ENCODE peak calls at places on chromosomes 4 and X, in eight cellular contexts. V, U, N, M, I, D, G and L are unnamed samples. For H3K4me1 and H3K9me3, the result is how much of the 10 kb centered on the place peaks cover.

GRCh38 chr4:44493924-44494323 is 45.3 kb upstream of the KCTD8 start:
- DNase-seq in G (peak), U (peak), N (peak), D (peak), V (no peak), I (peak), M (peak), L (peak)

GRCh38 chr4:7722716-7723115 is 216.9 kb downstream of the AFAP1 start:
- DNase-seq in V (no peak), I (no peak), U (no peak), G (no peak), N (no peak), D (no peak), M (no peak), L (no peak)

GRCh38 chr4:110955748-110956147 is 332.9 kb upstream of the PITX2 start:
- DNase-seq in N (no peak), U (no peak), V (no peak), I (no peak), G (no peak), M (no peak), D (no peak), L (no peak)

GRCh38 chrX:72016881-72017783 is 106.5 kb downstream of the NHSL2 start:
- DNase-seq in D (no peak), G (no peak), M (no peak), U (no peak), N (no peak), V (no peak), I (no peak), L (no peak)

GRCh38 chr4:15197005-15197404 is 194.7 kb downstream of the CPEB2 start:
- DNase-seq in U (peak), I (peak), V (no peak), G (peak), M (peak), N (no peak), D (no peak), L (peak)

GRCh38 chr4:152858934-152859333 is 77.2 kb upstream of the FHDC1 start:
- DNase-seq in V (no peak), U (no peak), M (no peak), I (no peak), G (no peak), N (no peak), D (no peak), L (no peak)

GRCh38 chr4:132001542-132001941 is 1147.6 kb upstream of the PCDH10 start:
- DNase-seq in U (no peak), M (peak), D (no peak), I (no peak), V (no peak), G (no peak), N (no peak), L (peak)

GRCh38 chr4:88240297-88240714 is 44.1 kb downstream of the PPM1K start:
- DNase-seq in I (no peak), V (no peak), D (no peak), G (no peak), M (peak), N (no peak), U (no peak), L (no peak)

GRCh38 chr4:110059556-110060191 is 138.7 kb downstream of the ELOVL6 start:
- DNase-seq in M (peak), G (no peak), V (no peak), U (no peak), D (peak), I (no peak), N (peak), L (peak)

GRCh38 chr4:82519776-82520175 is 42.0 kb downstream of the TMEM150C start:
- DNase-seq in G (no peak), I (no peak), M (peak), V (no peak), N (no peak), U (no peak), D (peak), L (no peak)

GRCh38 chr4:101348367-101348827 is 1.1 kb upstream of the PPP3CA start:
- DNase-seq in V (no peak), M (peak), G (no peak), U (no peak), N (no peak), D (no peak), I (no peak), L (peak)

GRCh38 chrX:13658602-13659001 is 5.7 kb downstream of the TCEANC start:
- DNase-seq in M (peak), I (peak), U (peak), V (peak), G (peak), D (peak), N (peak), L (peak)

GRCh38 chr4:188869581-188869980 is 730.3 kb downstream of the TRIML1 start:
- DNase-seq in M (no peak), N (no peak), V (no peak), D (no peak), I (no peak), G (no peak), U (no peak), L (no peak)

GRCh38 chrX:39576081-39576701 is 521.6 kb downstream of the BCOR start:
- DNase-seq in N (no peak), D (no peak), M (no peak), V (no peak), G (peak), U (peak), I (no peak), L (no peak)

GRCh38 chr4:134935320-134935719 is 733.7 kb upstream of the PABPC4L start:
- DNase-seq in D (peak), V (no peak), G (peak), I (peak), N (peak), M (peak), U (peak), L (peak)

GRCh38 chr4:168843635-168844034 is 166.4 kb downstream of the CBR4 start:
- DNase-seq in V (no peak), D (no peak), N (no peak), G (no peak), M (no peak), I (no peak), U (no peak), L (no peak)
- H3K4me1 ChIP-seq in V (under half), D (under half), N (under half), G (under half), M (under half), I (under half), U (under half), L (under half)

DNA sequence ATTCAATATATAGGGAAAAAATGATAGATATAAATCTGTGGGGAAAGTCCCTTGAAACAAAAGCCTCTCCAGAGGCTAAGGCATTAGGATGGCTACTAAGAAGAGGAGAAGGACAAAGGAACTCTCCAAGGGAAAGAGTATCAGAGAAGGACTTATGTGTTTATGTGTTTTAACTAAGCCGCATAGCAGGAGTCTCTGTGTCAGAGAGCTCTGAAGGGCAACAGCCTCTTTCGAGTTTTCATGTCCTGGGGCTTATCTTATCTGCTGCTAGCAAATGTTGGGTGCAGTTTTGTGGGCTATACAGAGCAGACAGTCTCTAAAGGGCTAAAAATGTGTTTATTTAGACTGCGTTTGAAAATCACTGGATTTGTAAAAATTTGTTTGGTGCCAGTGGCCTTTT is 1145.6 kb upstream of the DIAPH2 start:
- DNase-seq in U (peak), I (peak), D (no peak), G (no peak), V (no peak), N (no peak), M (no peak), L (no peak)
- TF ChIP-seq EZH2phosphoT487 in U (no peak), I (no peak), D (no peak), G (no peak), V (no peak), N (no peak), M (no peak), L (no peak)

GRCh38 chrX:151958101-151958500 is 16.4 kb downstream of the GABRE start:
- DNase-seq in I (no peak), D (no peak), N (no peak), U (no peak), G (no peak), M (no peak), V (no peak), L (no peak)
- H3K9me3 ChIP-seq in I (under half), D (under half), N (under half), U (under half), G (under half), M (under half), V (under half), L (under half)

DNA sequence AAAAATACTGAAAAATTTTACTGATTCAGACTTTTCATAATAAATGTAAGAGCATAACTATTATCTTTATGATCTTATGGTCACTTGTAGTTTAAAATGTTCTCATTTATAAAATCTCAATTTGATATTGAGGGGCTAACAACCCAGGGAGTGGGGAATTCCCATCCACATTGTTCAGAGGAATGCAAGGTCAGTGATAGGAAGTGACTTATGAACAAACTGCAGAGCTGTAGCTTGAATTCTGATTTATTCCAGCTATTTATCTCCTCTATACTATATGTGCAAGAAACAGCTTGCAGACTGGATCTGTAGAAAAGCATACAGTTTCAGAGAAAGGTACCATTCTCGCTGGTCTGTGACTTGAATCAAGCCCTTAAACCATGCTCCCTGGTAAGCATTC is 61.6 kb downstream of the SEC24D start:
- DNase-seq in N (no peak), D (no peak), I (no peak), U (no peak), V (no peak), M (no peak), G (no peak), L (no peak)
- H3K4me1 ChIP-seq in N (under half), D (under half), I (under half), U (under half), V (under half), M (half or more), G (half or more), L (under half)

DNA sequence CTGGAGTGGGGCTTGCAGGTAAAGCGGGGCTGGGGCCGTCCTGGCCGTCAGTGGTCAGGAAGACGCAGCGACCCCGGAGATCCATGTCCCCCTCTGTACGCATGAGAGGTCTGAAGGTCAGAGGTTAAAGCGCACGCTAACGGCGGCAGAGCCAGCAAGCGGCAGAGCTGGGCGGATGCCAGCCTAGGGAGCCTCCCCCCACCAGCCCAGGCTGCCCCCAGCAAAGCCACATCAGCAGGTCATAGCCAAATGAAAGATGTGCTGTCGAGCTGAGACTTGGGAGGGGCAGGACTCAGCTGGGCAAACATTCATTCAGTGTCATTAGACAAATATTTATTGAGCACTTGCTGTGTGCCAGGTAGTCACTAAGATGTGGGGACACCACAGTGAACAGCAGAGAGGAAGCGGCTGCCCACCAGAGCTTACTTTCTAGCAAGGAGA is 593 bp upstream of the JAKMIP1 start:
- DNase-seq in D (no peak), M (no peak), V (no peak), N (peak), G (no peak), U (no peak), I (peak), L (peak)
- TF ChIP-seq EZH2phosphoT487 in D (no peak), M (no peak), V (no peak), N (no peak), G (no peak), U (no peak), I (no peak), L (peak)

GRCh38 chr4:116018831-116019230 is 905.4 kb upstream of the NDST4 start:
- DNase-seq in U (no peak), I (no peak), G (no peak), N (no peak), M (no peak), V (no peak), D (no peak), L (peak)
- H3K9me3 ChIP-seq in U (under half), I (under half), G (under half), N (under half), M (under half), V (under half), D (under half), L (under half)

GRCh38 chrX:120463241-120463640 is 5.9 kb downstream of the LAMP2 start:
- DNase-seq in U (no peak), D (no peak), M (peak), I (no peak), V (no peak), G (no peak), N (no peak), L (peak)

GRCh38 chrX:120468479-120468824 is 644 bp downstream of the LAMP2 start:
- DNase-seq in N (no peak), G (no peak), D (no peak), V (no peak), U (no peak), M (peak), I (no peak), L (no peak)

GRCh38 chrX:120462370-120462769 is 6.7 kb downstream of the LAMP2 start:
- DNase-seq in M (no peak), G (no peak), D (no peak), N (no peak), I (no peak), V (no peak), U (no peak), L (no peak)

GRCh38 chrX:120468071-120468470 is 1.0 kb downstream of the LAMP2 start:
- DNase-seq in N (peak), M (no peak), D (no peak), V (no peak), G (no peak), I (no peak), U (no peak), L (no peak)

DNA sequence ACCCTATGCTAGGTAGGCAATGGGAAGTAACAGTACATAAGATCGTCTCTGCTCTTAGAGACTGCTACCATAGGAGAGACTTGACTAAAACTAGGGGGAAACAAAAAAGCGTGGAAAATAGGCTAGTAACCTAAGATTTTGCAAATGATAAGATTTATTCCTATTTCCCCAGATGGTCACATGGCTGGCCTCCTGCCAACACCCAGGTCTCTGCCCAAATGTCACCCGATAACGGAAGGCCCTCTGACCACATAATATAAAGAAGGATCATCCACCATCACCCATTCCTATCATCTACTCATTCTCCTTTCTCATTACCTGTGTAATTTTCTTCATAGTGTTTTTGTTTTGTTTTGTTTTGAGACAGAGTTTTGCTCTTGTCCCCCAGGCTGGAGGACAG is 4.7 kb downstream of the LAMP2 start:
- DNase-seq in N (no peak), M (no peak), V (no peak), G (no peak), D (no peak), U (no peak), I (no peak), L (no peak)
- H3K4me1 ChIP-seq in N (under half), M (under half), V (under half), G (under half), D (under half), U (under half), I (under half), L (under half)